ENCODE peak calls at places on chromosome 6, in eight cellular contexts. L is adrenal gland; S is A549; T is Panc1; J is HEK293T; E is astrocyte of the hippocampus; G is activated naive CD4-positive, alpha-beta T cell treated with anti-CD3 and anti-CD28 coated beads for 36 hours; Z is left colon. M is an unnamed sample.

GRCh38 chr6:169793408-169793807 is 42.0 kb downstream of the ERMARD start:
- DNase-seq in L (no peak), S (no peak), T (no peak), J (no peak), E (no peak), G (no peak), Z (no peak), M (no peak)

GRCh38 chr6:6788394-6789020 is 200.0 kb downstream of the LY86 start:
- DNase-seq in L (no peak), S (no peak), T (no peak), J (peak), E (no peak), G (peak), Z (peak), M (no peak)

GRCh38 chr6:113648698-113649097 is 208.4 kb upstream of the MARCKS start:
- DNase-seq in L (no peak), S (no peak), T (no peak), J (no peak), E (no peak), G (no peak), Z (no peak), M (no peak)

GRCh38 chr6:32664827-32665362 is 1.6 kb downstream of the HLA-DQB1 start:
- DNase-seq in L (peak), S (no peak), T (no peak), J (no peak), E (peak), G (peak), Z (peak), M (no peak)

GRCh38 chr6:100775667-100776066 is 105.5 kb downstream of the ASCC3 start:
- DNase-seq in L (no peak), S (no peak), T (no peak), J (no peak), E (no peak), G (no peak), Z (no peak), M (no peak)

GRCh38 chr6:95572098-95572497 is 5.2 kb upstream of the MANEA start:
- DNase-seq in L (no peak), S (no peak), T (no peak), J (no peak), E (no peak), G (peak), Z (no peak), M (no peak)

GRCh38 chr6:126631343-126631742 is 291.4 kb downstream of the CENPW start:
- DNase-seq in L (no peak), S (no peak), T (no peak), J (no peak), E (no peak), G (no peak), Z (no peak), M (no peak)

GRCh38 chr6:19855510-19855909 is 18.3 kb downstream of the ID4 start:
- DNase-seq in L (no peak), S (no peak), T (no peak), J (no peak), E (no peak), G (no peak), Z (no peak), M (no peak)

GRCh38 chr6:26295691-26296555 is 69.1 kb upstream of the BTN3A2 start:
- DNase-seq in L (no peak), S (no peak), T (peak), J (no peak), E (no peak), G (no peak), Z (peak), M (peak)

GRCh38 chr6:117506180-117506835 is 23.8 kb downstream of the DCBLD1 start:
- DNase-seq in L (no peak), S (no peak), T (no peak), J (no peak), E (peak), G (no peak), Z (no peak), M (peak)